ENCODE peak calls at places on chromosomes 16 and 17, in seven cellular contexts. Z is right lobe of liver, L is prostate gland, N is cardiac muscle cell, J is uterus, A is adipocyte, H is BJ. D is an unnamed sample. For H3K36me3, the result is how much of the 10 kb centered on the place peaks cover.

GRCh38 chr17:1908699-1909309 is 79.0 kb downstream of the RPA1 start:
- DNase-seq in H (peak), N (peak), A (peak), L (peak), J (peak), Z (peak), D (peak)

GRCh38 chr17:35082073-35082657 is 18.7 kb upstream of the RFFL start:
- DNase-seq in H (peak), A (peak), L (no peak), J (no peak), N (peak), Z (no peak), D (no peak)

GRCh38 chr17:42817866-42818265 is 6.2 kb downstream of the BECN1 start:
- DNase-seq in L (no peak), N (no peak), A (no peak), J (no peak), H (no peak), Z (no peak), D (no peak)

GRCh38 chr17:37465058-37465616 is 24.6 kb upstream of the DUSP14 start:
- DNase-seq in N (peak), A (no peak), H (no peak), L (no peak), Z (no peak), J (no peak), D (no peak)

GRCh38 chr16:89383095-89384003 is 107.0 kb downstream of the ANKRD11 start:
- DNase-seq in H (no peak), L (peak), J (no peak), Z (peak), N (peak), A (no peak), D (no peak)

GRCh38 chr16:4455951-4456350 is 18.5 kb downstream of the NMRAL1 start:
- DNase-seq in Z (no peak), N (no peak), J (no peak), H (no peak), A (no peak), L (no peak), D (no peak)

GRCh38 chr17:38710985-38711384 is 5.9 kb downstream of the MLLT6 start:
- DNase-seq in H (no peak), N (no peak), L (no peak), J (no peak), Z (no peak), A (no peak), D (no peak)

GRCh38 chr16:12901204-12901596 is 198 bp upstream of the SHISA9 start:
- DNase-seq in Z (no peak), H (no peak), L (no peak), J (no peak), N (no peak), A (no peak), D (no peak)

GRCh38 chr16:71930013-71930563 is 34.8 kb downstream of the IST1 start:
- DNase-seq in N (no peak), A (no peak), J (no peak), L (no peak), H (no peak), Z (no peak), D (no peak)

GRCh38 chr17:82983510-82984248 is 95.7 kb upstream of the METRNL start:
- DNase-seq in N (no peak), Z (peak), J (no peak), H (no peak), L (no peak), A (no peak), D (no peak)

GRCh38 chr17:59963738-59964454 is 644 bp downstream of the RNFT1 start:
- DNase-seq in J (peak), Z (peak), A (peak), H (peak), L (peak), N (peak), D (peak)

GRCh38 chr16:67964477-67965131 is 3.8 kb downstream of the SLC12A4 start:
- DNase-seq in L (no peak), A (no peak), N (no peak), H (no peak), J (no peak), Z (no peak), D (no peak)

GRCh38 chr17:82698974-82699442 is 510 bp upstream of the RAB40B start:
- DNase-seq in L (no peak), H (no peak), Z (no peak), N (no peak), J (no peak), A (no peak), D (no peak)

GRCh38 chr16:74558873-74559272 is 48.0 kb downstream of the GLG1 start:
- DNase-seq in L (no peak), J (no peak), Z (no peak), N (no peak), H (no peak), A (no peak), D (no peak)

GRCh38 chr17:19978206-19978802 is 676 bp upstream of the AKAP10 start:
- DNase-seq in L (peak), A (no peak), N (no peak), Z (no peak), H (no peak), J (no peak), D (peak)

GRCh38 chr17:65564793-65565192 is 3.3 kb upstream of the AXIN2 start:
- DNase-seq in N (peak), J (peak), H (no peak), L (no peak), Z (no peak), A (peak), D (no peak)

GRCh38 chr16:86846136-86846535 is 267.8 kb downstream of the FOXL1 start:
- DNase-seq in J (no peak), L (no peak), H (no peak), A (no peak), N (no peak), Z (no peak), D (no peak)

GRCh38 chr16:19173059-19173458 is 5.0 kb downstream of the SYT17 start:
- DNase-seq in Z (no peak), H (no peak), L (no peak), A (no peak), N (no peak), J (no peak), D (no peak)

GRCh38 chr16:48272837-48273421 is 25.6 kb upstream of the ABCC11 start:
- DNase-seq in H (no peak), L (no peak), A (no peak), N (no peak), J (no peak), Z (no peak), D (no peak)

GRCh38 chr16:13391337-13391736 is 489.9 kb downstream of the SHISA9 start:
- DNase-seq in L (no peak), A (no peak), N (no peak), H (no peak), J (no peak), Z (no peak), D (no peak)

GRCh38 chr17:77356109-77356689 is 215.4 kb downstream of the SEC14L1 start:
- DNase-seq in N (no peak), J (peak), A (peak), H (no peak), Z (peak), L (no peak), D (no peak)

GRCh38 chr16:9976641-9977040 is 205.6 kb downstream of the GRIN2A start:
- DNase-seq in H (no peak), J (no peak), N (no peak), Z (no peak), A (no peak), L (no peak), D (no peak)

DNA sequence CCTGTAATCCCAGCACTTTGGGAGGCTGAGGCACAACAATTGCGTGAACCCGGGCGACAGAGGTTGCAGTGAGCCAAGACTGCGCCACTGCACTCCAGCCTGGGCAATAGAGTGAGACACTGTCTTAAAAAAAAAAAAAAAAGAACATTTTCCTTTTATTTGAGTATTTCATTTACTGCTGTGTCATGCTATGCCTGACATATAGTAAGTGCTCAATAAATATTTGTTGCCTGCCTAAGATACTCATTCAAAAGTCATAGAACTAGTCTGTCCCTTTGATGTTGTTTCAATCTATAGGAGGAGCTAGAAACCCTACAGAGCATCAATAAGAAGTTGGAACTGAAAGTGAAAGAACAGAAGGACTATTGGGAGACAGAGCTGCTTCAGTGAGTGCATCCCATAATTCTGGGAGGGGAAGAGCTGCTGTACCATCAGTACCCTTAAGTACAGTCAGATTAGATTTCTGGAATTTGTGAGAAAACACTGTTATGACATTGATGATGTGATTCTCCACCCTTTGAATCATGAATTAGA is 20.0 kb downstream of the CALCOCO2 start:
- DNase-seq in H (no peak), Z (no peak), L (no peak), N (no peak), J (no peak), A (no peak), D (no peak)
- H3K36me3 ChIP-seq in H (under half), Z (under half), L (under half), N (under half), J (under half), A (half or more), D (under half)

GRCh38 chr16:83914091-83914710 is 15.3 kb downstream of the MLYCD start:
- DNase-seq in H (no peak), L (no peak), A (no peak), N (no peak), Z (no peak), J (no peak), D (no peak)

GRCh38 chr16:83917152-83918120 is 18.5 kb downstream of the MLYCD start:
- DNase-seq in Z (no peak), H (no peak), A (no peak), J (no peak), N (no peak), L (no peak), D (no peak)

GRCh38 chr16:83913234-83913633 is 14.3 kb downstream of the MLYCD start:
- DNase-seq in H (no peak), Z (no peak), A (no peak), J (no peak), N (peak), L (no peak), D (no peak)

GRCh38 chr16:83915081-83915480 is 16.2 kb downstream of the MLYCD start:
- DNase-seq in A (no peak), Z (no peak), N (no peak), J (no peak), H (no peak), L (no peak), D (no peak)

DNA sequence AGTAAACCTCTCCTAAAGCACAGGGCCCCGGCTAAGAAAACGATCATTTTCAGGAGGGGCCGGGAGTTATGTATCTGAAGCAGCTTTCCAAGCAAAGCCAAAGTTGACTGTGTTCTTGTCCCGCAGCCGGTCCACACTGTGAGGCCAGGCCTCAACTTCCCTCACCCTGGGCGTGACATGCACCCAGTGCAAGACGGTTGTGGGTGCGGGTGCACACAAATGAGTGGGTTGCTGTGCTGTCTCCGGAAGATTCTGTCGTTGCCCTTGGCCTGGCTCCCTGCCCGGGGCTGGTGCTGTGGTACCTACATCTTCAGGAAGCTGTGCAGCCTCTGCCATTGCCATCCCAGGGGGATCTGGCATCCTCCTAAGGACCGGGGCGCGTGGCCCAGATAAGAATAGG is 16.6 kb downstream of the MLYCD start:
- DNase-seq in A (no peak), L (no peak), Z (no peak), H (no peak), J (no peak), N (no peak), D (no peak)
- H3K36me3 ChIP-seq in A (half or more), L (under half), Z (under half), H (under half), J (under half), N (under half), D (half or more)

GRCh38 chr17:50075446-50076032 is 19.6 kb upstream of the PDK2 start:
- DNase-seq in N (no peak), H (no peak), J (no peak), A (no peak), Z (no peak), L (no peak), D (no peak)
- H3K36me3 ChIP-seq in N (under half), H (half or more), J (under half), A (under half), Z (under half), L (under half), D (under half)

DNA sequence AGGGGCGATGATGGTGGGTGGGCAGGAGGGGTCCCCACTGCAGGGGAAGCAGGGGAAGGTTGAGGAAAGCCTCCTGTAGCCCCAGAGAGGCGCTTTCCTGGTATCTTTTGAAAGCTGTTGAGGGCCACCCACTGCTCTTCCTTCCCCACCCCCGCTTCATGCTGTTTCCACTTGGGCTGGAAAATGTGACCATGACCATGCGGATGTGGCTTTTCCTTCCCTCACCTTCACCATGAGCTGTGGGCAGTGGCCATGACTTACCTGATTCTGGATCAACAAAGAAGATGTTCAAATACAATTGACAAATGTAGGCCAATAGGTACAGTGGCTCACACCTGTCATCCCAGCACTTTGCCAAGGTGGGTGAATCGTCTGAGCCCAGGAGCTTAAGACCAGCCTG is 13.8 kb downstream of the MVP start:
- DNase-seq in A (no peak), J (no peak), N (no peak), L (no peak), Z (no peak), H (no peak), D (no peak)
- H3K36me3 ChIP-seq in A (half or more), J (under half), N (under half), L (under half), Z (under half), H (under half), D (half or more)